ENCODE peak calls at places on chromosome 12, in nine cellular contexts. B is activated CD4-positive, alpha-beta T cell treated with anti-CD3 and anti-CD28 coated beads for 48 hours; I is mesothelial cell of epicardium; N is choroid plexus epithelial cell; K is left kidney; R is mammary epithelial cell; Y is pancreas; G is glutamatergic neuron; Z is H7. P is an unnamed sample.

GRCh38 chr12:115946867-115947695 is 330.4 kb downstream of the MED13L start:
- DNase-seq in K (no peak), N (peak), Z (peak), B (no peak), G (no peak), I (no peak), Y (no peak), R (no peak), P (no peak)

GRCh38 chr12:6392499-6392898 is 8.5 kb downstream of the LTBR start:
- DNase-seq in B (no peak), K (no peak), N (no peak), Y (no peak), R (no peak), G (no peak), I (no peak), Z (no peak), P (no peak)

GRCh38 chr12:63869656-63870055 is 25.2 kb downstream of the SRGAP1 start:
- DNase-seq in G (no peak), N (peak), I (no peak), K (no peak), Y (no peak), Z (no peak), B (no peak), R (peak), P (peak)

GRCh38 chr12:52180971-52181628 is 10.7 kb downstream of the KRT80 start:
- DNase-seq in K (no peak), B (no peak), N (no peak), R (no peak), I (no peak), Z (no peak), G (no peak), Y (peak), P (no peak)

GRCh38 chr12:105946541-105946940 is 192.2 kb downstream of the NUAK1 start:
- DNase-seq in Z (no peak), N (peak), B (no peak), I (no peak), G (no peak), K (no peak), Y (no peak), R (no peak), P (no peak)

GRCh38 chr12:49537709-49538601 is 875 bp upstream of the KCNH3 start:
- DNase-seq in Z (peak), Y (peak), B (peak), N (no peak), R (no peak), I (peak), K (peak), G (peak), P (no peak)

GRCh38 chr12:120719072-120719471 is 6.6 kb upstream of the ACADS start:
- DNase-seq in G (no peak), R (no peak), I (no peak), Z (no peak), B (no peak), Y (no peak), K (no peak), N (no peak), P (no peak)

GRCh38 chr12:52082988-52083637 is 3.6 kb downstream of the SMIM41 start:
- DNase-seq in Y (no peak), N (peak), B (peak), G (peak), Z (peak), R (no peak), I (peak), K (peak), P (no peak)

GRCh38 chr12:1553546-1553945 is 40.8 kb downstream of the FBXL14 start:
- DNase-seq in K (no peak), G (no peak), I (no peak), Y (no peak), B (no peak), N (no peak), Z (no peak), R (no peak), P (no peak)

GRCh38 chr12:30969006-30969405 is 42.5 kb downstream of the TSPAN11 start:
- DNase-seq in G (no peak), Z (no peak), B (no peak), I (no peak), Y (no peak), R (no peak), K (no peak), N (no peak), P (no peak)

GRCh38 chr12:111410229-111411186 is 4.8 kb downstream of the SH2B3 start:
- DNase-seq in N (peak), Y (peak), Z (peak), B (no peak), G (no peak), K (peak), R (no peak), I (no peak), P (no peak)

P was measured in foreskin keratinocyte.